ENCODE peak calls at places on chromosome 18, in nine cellular contexts. U is cardiac muscle cell, I is A549, L is hepatocyte, S is body of pancreas, Y is spleen, O is mammary epithelial cell, N is prostate gland, J is brain microvascular endothelial cell. X is an unnamed sample.

GRCh38 chr18:27298215-27298804 is 113.2 kb upstream of the CHST9 start:
- DNase-seq in U (peak), I (no peak), L (peak), S (no peak), Y (no peak), O (peak), N (no peak), J (no peak), X (no peak)

GRCh38 chr18:3248062-3248669 is 565 bp downstream of the MYL12A start:
- DNase-seq in U (peak), I (no peak), L (peak), S (no peak), Y (no peak), O (no peak), N (no peak), J (no peak), X (no peak)

GRCh38 chr18:39346916-39347315 is 1781.3 kb upstream of the CELF4 start:
- DNase-seq in U (no peak), I (no peak), L (no peak), S (no peak), Y (no peak), O (no peak), N (no peak), J (no peak), X (no peak)

GRCh38 chr18:73850782-73851181 is 296.9 kb downstream of the FBXO15 start:
- DNase-seq in U (no peak), I (no peak), L (no peak), S (no peak), Y (no peak), O (no peak), N (no peak), J (no peak), X (no peak)

GRCh38 chr18:58400337-58400885 is 228.5 kb downstream of the ALPK2 start:
- DNase-seq in U (no peak), I (no peak), L (peak), S (no peak), Y (no peak), O (no peak), N (no peak), J (no peak), X (no peak)

GRCh38 chr18:76490701-76491171 is 4.3 kb downstream of the ZNF516 start:
- DNase-seq in U (peak), I (peak), L (peak), S (peak), Y (peak), O (peak), N (peak), J (peak), X (no peak)

GRCh38 chr18:36308711-36309435 is 11.4 kb downstream of the FHOD3 start:
- DNase-seq in U (no peak), I (no peak), L (no peak), S (no peak), Y (no peak), O (no peak), N (no peak), J (no peak), X (no peak)

GRCh38 chr18:76134631-76135030 is 360.4 kb downstream of the ZNF516 start:
- DNase-seq in U (no peak), I (no peak), L (no peak), S (no peak), Y (no peak), O (peak), N (no peak), J (no peak), X (no peak)

GRCh38 chr18:39414009-39414700 is 1848.6 kb upstream of the CELF4 start:
- DNase-seq in U (no peak), I (no peak), L (peak), S (no peak), Y (no peak), O (peak), N (no peak), J (peak), X (no peak)

GRCh38 chr18:56189615-56190014 is 448.8 kb downstream of the TXNL1 start:
- DNase-seq in U (no peak), I (no peak), L (no peak), S (no peak), Y (no peak), O (no peak), N (no peak), J (no peak), X (no peak)

GRCh38 chr18:12990977-12991838 is at the start of gene CEP192:
- DNase-seq in U (peak), I (peak), L (peak), S (peak), Y (peak), O (peak), N (peak), J (peak), X (peak)

GRCh38 chr18:35490894-35491688 is 6.7 kb downstream of the INO80C start:
- DNase-seq in U (no peak), I (no peak), L (no peak), S (no peak), Y (no peak), O (no peak), N (no peak), J (no peak), X (no peak)

GRCh38 chr18:57839942-57840381 is 36.8 kb upstream of the ATP8B1 start:
- DNase-seq in U (no peak), I (no peak), L (no peak), S (no peak), Y (no peak), O (peak), N (no peak), J (peak), X (no peak)

GRCh38 chr18:63850010-63850409 is 37.5 kb upstream of the SERPINB2 start:
- DNase-seq in U (peak), I (peak), L (peak), S (no peak), Y (no peak), O (no peak), N (peak), J (peak), X (no peak)

GRCh38 chr18:40159141-40160017 is 1795.7 kb upstream of the PIK3C3 start:
- DNase-seq in U (peak), I (no peak), L (peak), S (no peak), Y (no peak), O (peak), N (no peak), J (peak), X (no peak)

GRCh38 chr18:59900222-59901128 is 679 bp downstream of the PMAIP1 start:
- DNase-seq in U (peak), I (no peak), L (peak), S (peak), Y (peak), O (peak), N (peak), J (peak), X (no peak)

GRCh38 chr18:22591231-22591630 is 173.5 kb upstream of the CTAGE1 start:
- DNase-seq in U (no peak), I (no peak), L (no peak), S (no peak), Y (no peak), O (peak), N (no peak), J (peak), X (no peak)

GRCh38 chr18:40529478-40529877 is 1425.6 kb upstream of the PIK3C3 start:
- DNase-seq in U (no peak), I (no peak), L (no peak), S (no peak), Y (no peak), O (peak), N (no peak), J (peak), X (no peak)

GRCh38 chr18:35026407-35027061 is 14.7 kb upstream of the MAPRE2 start:
- DNase-seq in U (no peak), I (no peak), L (no peak), S (no peak), Y (no peak), O (no peak), N (no peak), J (no peak), X (no peak)

GRCh38 chr18:64275593-64276309 is 126.9 kb upstream of the LINC00305 start:
- DNase-seq in U (no peak), I (no peak), L (no peak), S (no peak), Y (no peak), O (no peak), N (no peak), J (no peak), X (no peak)

GRCh38 chr18:37521500-37522465 is 43.8 kb downstream of the CELF4 start:
- DNase-seq in U (no peak), I (no peak), L (no peak), S (no peak), Y (no peak), O (no peak), N (no peak), J (no peak), X (no peak)

GRCh38 chr18:42745931-42746330 is 369.6 kb downstream of the RIT2 start:
- DNase-seq in U (no peak), I (no peak), L (no peak), S (no peak), Y (no peak), O (no peak), N (no peak), J (no peak), X (no peak)

GRCh38 chr18:42706618-42707017 is 408.9 kb downstream of the RIT2 start:
- DNase-seq in U (peak), I (no peak), L (peak), S (peak), Y (peak), O (peak), N (peak), J (peak), X (no peak)

GRCh38 chr18:5515007-5515744 is 28.6 kb downstream of the EPB41L3 start:
- DNase-seq in U (peak), I (no peak), L (no peak), S (no peak), Y (no peak), O (no peak), N (no peak), J (no peak), X (no peak)

GRCh38 chr18:59704146-59704545 is 6.9 kb upstream of the CCBE1 start:
- DNase-seq in U (no peak), I (no peak), L (no peak), S (no peak), Y (no peak), O (peak), N (no peak), J (no peak), X (no peak)

GRCh38 chr18:56086786-56087185 is 498.8 kb upstream of the TCF4 start:
- DNase-seq in U (no peak), I (no peak), L (no peak), S (no peak), Y (peak), O (no peak), N (no peak), J (no peak), X (no peak)

GRCh38 chr18:24741961-24742738 is 281.7 kb downstream of the HRH4 start:
- DNase-seq in U (no peak), I (no peak), L (no peak), S (no peak), Y (no peak), O (peak), N (no peak), J (no peak), X (no peak)

GRCh38 chr18:47077111-47077510 is 41.7 kb upstream of the ELOA2 start:
- DNase-seq in U (no peak), I (no peak), L (no peak), S (no peak), Y (no peak), O (no peak), N (no peak), J (no peak), X (no peak)

GRCh38 chr18:55250729-55251128 is 291.5 kb upstream of the CCDC68 start:
- DNase-seq in U (no peak), I (no peak), L (no peak), S (no peak), Y (no peak), O (peak), N (no peak), J (peak), X (no peak)

GRCh38 chr18:55179460-55180195 is 220.4 kb upstream of the CCDC68 start:
- DNase-seq in U (no peak), I (no peak), L (no peak), S (no peak), Y (no peak), O (no peak), N (no peak), J (no peak), X (no peak)

GRCh38 chr18:56888978-56889377 is 237.8 kb downstream of the WDR7 start:
- DNase-seq in U (no peak), I (no peak), L (no peak), S (no peak), Y (no peak), O (no peak), N (no peak), J (no peak), X (no peak)

GRCh38 chr18:79819951-79820351 is 22.2 kb downstream of the KCNG2 start:
- DNase-seq in U (no peak), I (no peak), L (no peak), S (no peak), Y (peak), O (peak), N (no peak), J (no peak), X (no peak)

GRCh38 chr18:7273301-7273911 is 42.5 kb downstream of the LRRC30 start:
- DNase-seq in U (no peak), I (no peak), L (peak), S (peak), Y (peak), O (peak), N (peak), J (peak), X (peak)

GRCh38 chr18:46369323-46369722 is 265.1 kb downstream of the HAUS1 start:
- DNase-seq in U (peak), I (no peak), L (no peak), S (no peak), Y (no peak), O (no peak), N (no peak), J (no peak), X (no peak)

GRCh38 chr18:39871976-39872375 is 2083.1 kb upstream of the PIK3C3 start:
- DNase-seq in U (no peak), I (no peak), L (no peak), S (no peak), Y (no peak), O (no peak), N (no peak), J (no peak), X (no peak)

GRCh38 chr18:50013363-50014138 is 181.4 kb downstream of the MYO5B start:
- DNase-seq in U (no peak), I (no peak), L (no peak), S (no peak), Y (no peak), O (peak), N (no peak), J (no peak), X (no peak)

GRCh38 chr18:50011813-50012445 is 183.0 kb downstream of the MYO5B start:
- DNase-seq in U (no peak), I (no peak), L (no peak), S (no peak), Y (no peak), O (peak), N (peak), J (peak), X (no peak)

GRCh38 chr18:50006470-50007046 is 188.4 kb downstream of the MYO5B start:
- DNase-seq in U (no peak), I (no peak), L (no peak), S (no peak), Y (no peak), O (no peak), N (no peak), J (no peak), X (no peak)

GRCh38 chr18:50008306-50008705 is 186.6 kb downstream of the MYO5B start:
- DNase-seq in U (no peak), I (no peak), L (no peak), S (no peak), Y (no peak), O (peak), N (no peak), J (no peak), X (no peak)

DNA sequence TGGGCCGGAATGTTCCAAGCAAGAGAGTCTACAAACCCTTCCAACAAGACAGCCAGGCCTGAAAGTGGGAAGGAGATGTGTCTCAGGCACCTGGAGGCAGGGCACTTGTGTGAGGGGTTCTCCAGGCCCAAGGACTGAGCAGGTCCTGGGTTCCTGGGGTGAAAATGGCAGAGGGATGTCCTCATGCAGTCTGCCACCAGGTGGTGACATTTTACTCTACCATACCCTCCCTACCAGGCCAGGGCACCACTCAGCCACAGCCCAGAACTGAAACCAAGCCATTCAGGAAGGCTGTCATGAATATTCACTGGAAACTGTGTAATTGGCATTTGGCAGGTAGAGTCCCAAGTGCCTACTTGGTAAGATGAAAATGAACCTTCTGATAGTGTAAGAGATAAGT is 185.2 kb downstream of the MYO5B start:
- DNase-seq in U (peak), I (peak), L (peak), S (peak), Y (no peak), O (peak), N (peak), J (peak), X (peak)
- TF ChIP-seq CTCF in U (peak), I (peak), L (peak), S (peak), Y (peak), O (peak), N (no peak), J (peak), X (peak)

GRCh38 chr18:9104244-9104901 is 1.9 kb downstream of the NDUFV2 start:
- DNase-seq in U (no peak), I (no peak), L (no peak), S (no peak), Y (no peak), O (no peak), N (no peak), J (no peak), X (no peak)

GRCh38 chr18:9106800-9107574 is 4.5 kb downstream of the NDUFV2 start:
- DNase-seq in U (no peak), I (no peak), L (no peak), S (no peak), Y (no peak), O (no peak), N (no peak), J (no peak), X (no peak)

GRCh38 chr18:9103488-9103887 is 989 bp downstream of the NDUFV2 start:
- DNase-seq in U (no peak), I (no peak), L (peak), S (no peak), Y (no peak), O (peak), N (no peak), J (no peak), X (no peak)

GRCh38 chr18:9106094-9106493 is 3.6 kb downstream of the NDUFV2 start:
- DNase-seq in U (no peak), I (no peak), L (no peak), S (no peak), Y (no peak), O (no peak), N (no peak), J (no peak), X (no peak)

DNA sequence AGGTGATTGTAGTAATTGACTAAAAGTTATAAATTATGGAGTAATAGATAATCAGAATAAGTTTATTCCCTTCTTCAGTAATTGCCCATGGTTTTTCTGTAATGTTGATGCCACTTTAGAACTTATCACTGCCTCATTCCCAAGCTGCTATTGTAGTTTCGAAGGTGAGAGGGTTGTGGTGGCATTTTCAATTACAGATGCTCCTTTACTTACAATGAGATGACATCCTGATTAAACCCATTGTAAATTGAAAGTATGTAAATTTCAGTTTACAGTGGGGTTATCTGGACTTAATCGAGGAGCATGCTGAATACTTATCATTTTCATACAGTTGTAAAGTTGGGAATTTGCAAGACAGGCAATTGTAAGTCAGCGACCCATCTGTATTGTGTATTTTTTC is 2.9 kb downstream of the NDUFV2 start:
- DNase-seq in U (no peak), I (no peak), L (no peak), S (no peak), Y (no peak), O (no peak), N (no peak), J (no peak), X (no peak)
- H3K27ac ChIP-seq in U (peak), I (no peak), L (peak), S (no peak), Y (no peak), O (no peak), N (peak), J (no peak), X (no peak)

DNA sequence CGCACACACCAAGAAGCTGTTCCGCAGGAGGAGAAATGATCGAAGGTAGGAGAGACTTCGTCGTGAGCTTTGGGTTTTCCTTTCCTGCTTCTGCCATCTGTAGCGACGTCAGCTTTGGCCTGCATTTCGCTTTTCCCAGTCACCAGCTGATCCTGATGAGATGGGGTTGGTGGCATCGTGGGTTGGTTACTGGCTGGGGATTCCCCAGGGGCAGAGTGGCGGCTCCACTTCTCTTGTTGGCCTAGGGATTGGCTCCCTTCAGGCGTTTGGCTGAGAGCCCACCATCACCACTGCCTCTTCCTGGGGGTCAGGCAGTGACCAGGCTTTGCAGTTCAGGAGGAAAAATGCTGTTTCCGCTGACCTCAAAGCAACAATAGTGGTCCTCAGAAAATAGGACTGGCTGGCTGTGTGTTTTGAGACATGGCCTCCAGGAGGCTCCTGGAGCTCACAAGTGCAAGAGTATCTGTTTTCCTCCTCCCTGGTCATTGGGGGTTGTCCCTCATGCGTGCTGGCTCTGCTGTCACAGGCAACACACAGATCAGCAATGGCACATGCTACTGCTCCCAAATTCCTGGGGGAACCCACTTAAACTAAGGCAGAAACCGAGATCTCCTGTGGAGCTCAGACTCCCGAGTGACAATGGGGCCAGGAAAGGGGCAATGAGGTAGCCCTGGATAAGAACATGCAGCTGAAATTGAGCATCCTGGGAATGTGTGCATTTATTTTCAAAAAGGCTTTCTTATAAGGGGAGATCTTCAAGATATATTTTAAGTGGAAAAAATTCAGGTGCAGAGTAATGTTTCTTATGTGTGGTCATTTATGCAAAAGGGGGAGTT is 173.0 kb downstream of the CTIF start:
- DNase-seq in U (peak), I (peak), L (peak), S (no peak), Y (peak), O (no peak), N (no peak), J (peak), X (peak)
- TF ChIP-seq CTCF in U (peak), I (no peak), L (peak), S (no peak), Y (peak), O (peak), N (no peak), J (peak), X (peak)

GRCh38 chr18:78737006-78737915 is 242.4 kb upstream of the SALL3 start:
- DNase-seq in U (no peak), I (no peak), L (no peak), S (no peak), Y (peak), O (no peak), N (no peak), J (no peak), X (no peak)
- H3K27ac ChIP-seq in U (no peak), I (no peak), L (no peak), S (no peak), Y (no peak), O (no peak), N (no peak), J (no peak), X (no peak)